ENCODE peak calls at places on chromosomes 13 and 19, in four cellular contexts. I is A549, N is K562, R is GM12878. G is an unnamed sample.

GRCh38 chr13:63873936-63874335 is 2458.3 kb upstream of the PCDH20 start:
- DNase-seq in I (no peak), N (no peak), R (no peak), G (no peak)

GRCh38 chr13:19158526-19158925 is 23.1 kb downstream of the TUBA3C start:
- DNase-seq in I (no peak), N (no peak), R (no peak), G (no peak)

GRCh38 chr13:40315416-40316064 is 350.9 kb downstream of the FOXO1 start:
- DNase-seq in I (no peak), N (no peak), R (no peak), G (no peak)

GRCh38 chr13:64684685-64685431 is 2545.3 kb downstream of the PCDH9 start:
- DNase-seq in I (no peak), N (no peak), R (no peak), G (no peak)

GRCh38 chr19:33215438-33216197 is 10.0 kb downstream of the SLC7A10 start:
- DNase-seq in I (no peak), N (no peak), R (no peak), G (no peak)

GRCh38 chr19:5559804-5560133 is 8.0 kb downstream of the TINCR start:
- DNase-seq in I (no peak), N (no peak), R (no peak), G (no peak)

GRCh38 chr19:53898680-53899341 is 10.3 kb upstream of the CACNG7 start:
- DNase-seq in I (no peak), N (peak), R (no peak), G (no peak)

GRCh38 chr19:50710094-50710493 is 9.5 kb downstream of the SHANK1 start:
- DNase-seq in I (no peak), N (no peak), R (no peak), G (no peak)

GRCh38 chr13:30997697-30998547 is 65.5 kb downstream of the TEX26 start:
- DNase-seq in I (no peak), N (no peak), R (no peak), G (no peak)

GRCh38 chr19:7333198-7334118 is 15.3 kb upstream of the ARHGEF18 start:
- DNase-seq in I (no peak), N (no peak), R (peak), G (no peak)

GRCh38 chr13:112974676-112975075 is 5.7 kb downstream of the MCF2L start:
- DNase-seq in I (no peak), N (no peak), R (no peak), G (no peak)

GRCh38 chr13:44273216-44273615 is 100.4 kb upstream of the SERP2 start:
- DNase-seq in I (no peak), N (no peak), R (no peak), G (no peak)

GRCh38 chr13:30829145-30829544 is 76.9 kb upstream of the MEDAG start:
- DNase-seq in I (peak), N (no peak), R (no peak), G (peak)

GRCh38 chr19:53057904-53058579 is 13.5 kb downstream of the ERVV-2 start:
- DNase-seq in I (no peak), N (no peak), R (no peak), G (no peak)

GRCh38 chr13:89965252-89965651 is 1382.2 kb upstream of the MIR17HG start:
- DNase-seq in I (no peak), N (no peak), R (no peak), G (no peak)

GRCh38 chr13:46640843-46641242 is 87.9 kb downstream of the LRCH1 start:
- DNase-seq in I (no peak), N (no peak), R (no peak), G (no peak)

GRCh38 chr19:7355151-7355845 is 6.6 kb downstream of the ARHGEF18 start:
- DNase-seq in I (no peak), N (no peak), R (no peak), G (no peak)

GRCh38 chr19:5976768-5977167 is 1.2 kb downstream of the RANBP3 start:
- DNase-seq in I (no peak), N (no peak), R (no peak), G (no peak)

GRCh38 chr13:99265823-99266426 is 7.7 kb upstream of the GPR18 start:
- DNase-seq in I (peak), N (peak), R (no peak), G (peak)

GRCh38 chr13:71218960-71219359 is 648.0 kb downstream of the DACH1 start:
- DNase-seq in I (no peak), N (no peak), R (no peak), G (peak)
- TF ChIP-seq POLR2AphosphoS2 in I (no peak), N (no peak), R (no peak), G (no peak)

DNA sequence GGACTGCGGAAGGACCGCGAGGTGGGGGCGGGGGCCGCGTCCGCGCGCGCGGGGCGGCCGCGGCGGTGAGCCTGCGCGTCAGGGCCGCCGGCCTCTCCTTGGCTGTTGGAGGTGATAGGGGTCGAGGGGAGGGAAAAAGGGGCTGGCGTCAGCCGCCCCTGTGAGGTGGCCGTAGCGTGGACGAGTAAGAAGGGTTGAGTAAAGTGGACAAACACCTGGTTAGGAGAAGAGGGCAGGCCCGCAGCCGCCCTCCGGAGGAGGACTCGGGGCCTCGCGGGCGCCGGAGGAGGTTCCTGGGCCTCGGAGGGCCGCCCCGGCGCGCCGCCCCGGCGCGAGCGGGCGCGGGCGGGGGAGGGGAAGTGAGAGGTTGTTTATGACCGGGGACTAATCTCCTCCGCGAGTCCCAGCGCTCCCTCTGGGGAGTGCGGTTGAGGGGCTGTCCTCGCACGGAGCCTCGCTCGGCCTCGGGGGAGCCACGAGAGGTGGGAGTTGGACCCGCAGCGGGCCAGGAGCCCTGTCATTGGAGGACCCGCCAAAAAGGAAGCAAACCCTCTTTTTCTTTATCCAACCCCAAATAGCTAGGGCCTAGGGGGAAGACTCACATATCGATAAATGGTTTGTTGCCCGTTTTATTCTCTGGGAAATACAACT is 597 bp upstream of the INTS6 start:
- DNase-seq in I (peak), N (peak), R (peak), G (peak)
- TF ChIP-seq CHD2 in I (no peak), N (peak), R (peak), G (no peak)

GRCh38 chr19:29966594-29967249 is 24.7 kb downstream of the URI1 start:
- DNase-seq in I (no peak), N (no peak), R (no peak), G (peak)
- TF ChIP-seq RFX5 in I (no peak), N (no peak), R (no peak), G (no peak)

GRCh38 chr19:2324220-2324948 is 4.0 kb downstream of the LSM7 start:
- DNase-seq in I (no peak), N (no peak), R (no peak), G (no peak)
- TF ChIP-seq POLR2AphosphoS2 in I (no peak), N (no peak), R (no peak), G (no peak)

GRCh38 chr13:57996717-57997116 is 365.2 kb downstream of the PCDH17 start:
- DNase-seq in I (no peak), N (no peak), R (no peak), G (no peak)
- TF ChIP-seq CHD2 in I (no peak), N (no peak), R (no peak), G (no peak)

GRCh38 chr13:109949395-109949794 is 163.0 kb upstream of the IRS2 start:
- DNase-seq in I (no peak), N (no peak), R (no peak), G (no peak)

GRCh38 chr13:109941221-109941620 is 154.8 kb upstream of the IRS2 start:
- DNase-seq in I (no peak), N (no peak), R (no peak), G (no peak)

GRCh38 chr13:109941951-109942350 is 155.6 kb upstream of the IRS2 start:
- DNase-seq in I (no peak), N (no peak), R (no peak), G (no peak)

GRCh38 chr13:109940637-109941036 is 154.3 kb upstream of the IRS2 start:
- DNase-seq in I (no peak), N (no peak), R (no peak), G (no peak)

GRCh38 chr13:109945206-109945960 is 159.0 kb upstream of the IRS2 start:
- DNase-seq in I (no peak), N (no peak), R (no peak), G (no peak)
- TF ChIP-seq RFX5 in I (no peak), N (no peak), R (no peak), G (no peak)